ENCODE peak calls at places on chromosome 18, in seven cellular contexts. V is hepatocyte, U is PC-3, M is MM.1S, J is GM23248, E is HCT116, W is neural progenitor cell. F is an unnamed sample.

GRCh38 chr18:63433349-63433866 is 11.1 kb upstream of the VPS4B start:
- DNase-seq in E (no peak), M (no peak), J (peak; percentile 76), V (no peak), U (no peak), W (no peak), F (no peak)

GRCh38 chr18:12254137-12254819 is at the start of gene CIDEA:
- DNase-seq in E (no peak), U (no peak), V (peak; percentile 50), M (no peak), W (peak; percentile 86), J (peak; percentile 49), F (no peak)

GRCh38 chr18:50469380-50469781 is 90.5 kb upstream of the MAPK4 start:
- DNase-seq in V (no peak), U (no peak), E (no peak), W (no peak), M (no peak), J (no peak), F (no peak)

GRCh38 chr18:21191596-21192307 is 50.3 kb upstream of the GREB1L start:
- DNase-seq in V (peak; percentile 82), M (no peak), J (peak; percentile 85), U (peak; percentile 65), E (peak; percentile 57), W (peak; percentile 75), F (peak; percentile 34)

GRCh38 chr18:61635901-61636528 is 256.8 kb downstream of the RNF152 start:
- DNase-seq in U (peak; percentile 61), W (peak; percentile 85), J (peak; percentile 75), V (peak; percentile 75), E (peak; percentile 29), M (peak; percentile 51), F (peak; percentile 45)

GRCh38 chr18:27713037-27713726 is 463.7 kb downstream of the CDH2 start:
- DNase-seq in U (no peak), J (peak; percentile 3), M (no peak), E (no peak), V (no peak), W (peak; percentile 65), F (no peak)

GRCh38 chr18:61948842-61949438 is 56.1 kb upstream of the RNF152 start:
- DNase-seq in V (no peak), U (no peak), E (no peak), W (peak; percentile 31), J (no peak), M (no peak), F (peak; percentile 48)

GRCh38 chr18:36350839-36351474 is 53.4 kb downstream of the FHOD3 start:
- DNase-seq in M (no peak), W (no peak), U (no peak), E (no peak), V (no peak), J (no peak), F (no peak)

GRCh38 chr18:56509656-56510055 is 128.7 kb downstream of the TXNL1 start:
- DNase-seq in U (no peak), E (no peak), W (peak; percentile 48), V (no peak), J (no peak), M (no peak), F (no peak)

GRCh38 chr18:25278415-25278814 is 73.6 kb downstream of the ZNF521 start:
- DNase-seq in J (no peak), V (no peak), W (no peak), U (no peak), M (no peak), E (no peak), F (no peak)

GRCh38 chr18:9106800-9107574 is 4.5 kb downstream of the NDUFV2 start:
- DNase-seq in M (peak; percentile 54), J (no peak), U (no peak), W (peak; percentile 65), V (no peak), E (no peak), F (no peak)

GRCh38 chr18:3603460-3604259 is 153.7 kb downstream of the TGIF1 start:
- DNase-seq in M (no peak), U (peak; percentile 94), V (peak; percentile 83), E (peak; percentile 94), W (peak; percentile 91), J (peak; percentile 98), F (peak; percentile 92)
- H2AFZ ChIP-seq in M (no peak overlapping the region), U (peak overlapping the region; percentile 30), V (no peak overlapping the region), E (no peak overlapping the region), W (no peak overlapping the region), J (no peak overlapping the region), F (peak overlapping the region; percentile 28)

GRCh38 chr18:41965856-41966255 is 10.8 kb downstream of the PIK3C3 start:
- DNase-seq in V (no peak), M (no peak), U (no peak), W (no peak), E (no peak), J (no peak), F (no peak)
- H3K36me3 ChIP-seq in V (peaks cover 3% of the 10 kb centered on the region), M (peaks cover 3% of the 10 kb centered on the region), U (no peaks in the 10 kb centered on the region), W (peaks cover 8% of the 10 kb centered on the region), E (peaks cover 8% of the 10 kb centered on the region), J (peaks cover 68% of the 10 kb centered on the region), F (peaks cover 29% of the 10 kb centered on the region)

DNA sequence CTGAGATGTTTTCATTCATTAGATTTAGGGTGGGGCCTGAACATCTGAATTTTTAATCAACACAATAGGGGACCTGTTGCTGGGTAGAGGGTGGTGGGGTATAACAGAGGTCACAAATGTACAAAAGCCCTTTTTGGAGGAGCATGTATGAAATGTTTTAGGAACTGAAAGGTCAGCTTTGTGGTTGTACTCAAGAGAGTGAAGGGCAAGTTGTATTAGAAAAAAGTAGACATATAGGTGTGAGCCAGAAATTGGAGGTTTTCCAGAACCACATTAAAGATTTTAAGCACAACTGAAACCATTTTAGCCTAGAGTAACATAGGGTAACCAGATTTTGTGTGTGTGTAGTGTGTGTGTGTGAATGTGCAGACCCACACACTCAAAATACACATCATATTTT is 62.3 kb downstream of the PTPRM start:
- DNase-seq in E (no peak), U (no peak), V (no peak), W (no peak), J (no peak), M (no peak), F (no peak)
- TF ChIP-seq EZH2 in E (no peak), U (no peak), V (no peak), W (no peak), J (no peak), M (no peak), F (no peak)

DNA sequence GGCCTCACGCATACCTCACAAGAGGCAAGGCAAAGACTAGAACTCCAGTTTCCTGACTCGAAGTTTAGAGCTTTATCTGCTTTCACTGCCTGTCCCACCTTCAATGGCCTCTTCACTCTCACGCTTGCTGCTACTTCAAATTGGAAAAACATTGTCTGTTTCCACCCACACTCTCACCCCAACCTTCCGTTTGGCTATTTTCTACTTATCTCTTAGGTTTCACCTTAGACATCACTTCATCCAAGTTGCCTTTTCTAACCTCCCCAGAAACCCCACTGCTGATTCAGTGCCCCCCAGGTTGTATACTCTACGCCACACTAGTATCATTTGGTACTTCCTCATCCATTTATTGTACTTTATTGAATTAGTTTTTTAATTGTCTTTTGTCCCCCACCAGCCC is 5.2 kb upstream of the MBD2 start:
- DNase-seq in M (no peak), U (no peak), E (no peak), J (no peak), V (no peak), W (no peak), F (no peak)
- H2AFZ ChIP-seq in M (no peak overlapping the region), U (no peak overlapping the region), E (no peak overlapping the region), J (no peak overlapping the region), V (no peak overlapping the region), W (peak overlapping the region; percentile 84), F (no peak overlapping the region)

DNA sequence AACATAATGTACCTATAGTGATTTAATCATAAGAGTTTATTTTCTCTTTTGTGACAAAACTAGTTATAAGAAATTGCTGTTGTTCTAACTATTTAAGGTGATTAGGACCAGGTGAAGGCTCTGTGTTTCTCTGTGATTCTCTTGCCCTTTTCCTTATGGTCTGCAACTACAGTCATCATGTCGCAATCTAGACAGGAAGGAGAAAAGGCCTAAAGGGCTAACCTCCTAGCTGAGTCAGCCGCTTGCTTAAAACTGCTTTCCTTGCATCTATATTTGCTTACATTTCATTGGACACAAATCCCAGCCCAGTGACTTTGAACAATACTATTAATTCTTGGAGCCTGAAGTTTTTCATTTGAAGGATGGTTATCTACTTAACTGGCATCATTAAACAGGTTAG is 93.1 kb downstream of the PIK3C3 start:
- DNase-seq in V (peak; percentile 65), E (no peak), J (peak; percentile 96), U (peak; percentile 70), W (no peak), M (no peak), F (peak; percentile 86)
- H3K36me3 ChIP-seq in V (no peaks in the 10 kb centered on the region), E (no peaks in the 10 kb centered on the region), J (peaks cover 43% of the 10 kb centered on the region), U (no peaks in the 10 kb centered on the region), W (peaks cover 6% of the 10 kb centered on the region), M (no peaks in the 10 kb centered on the region), F (peaks cover 5% of the 10 kb centered on the region)

GRCh38 chr18:67672142-67672541 is 155.6 kb upstream of the DSEL start:
- DNase-seq in W (no peak), U (peak; percentile 16), M (no peak), V (no peak), J (peak; percentile 82), E (no peak), F (peak; percentile 54)
- TF ChIP-seq EZH2 in W (no peak), U (no peak), M (no peak), V (no peak), J (no peak), E (no peak), F (no peak)

GRCh38 chr18:79584491-79585394 is 94.9 kb upstream of the CTDP1 start:
- DNase-seq in U (no peak), M (no peak), J (no peak), W (no peak), V (no peak), E (no peak), F (no peak)
- H2AFZ ChIP-seq in U (no peak overlapping the region), M (no peak overlapping the region), J (no peak overlapping the region), W (no peak overlapping the region), V (no peak overlapping the region), E (no peak overlapping the region), F (no peak overlapping the region)

GRCh38 chr18:46095532-46095931 is 2.6 kb downstream of the ATP5F1A start:
- DNase-seq in M (no peak), E (no peak), W (no peak), V (no peak), J (no peak), U (no peak), F (no peak)

GRCh38 chr18:46096651-46097300 is 1.3 kb downstream of the ATP5F1A start:
- DNase-seq in W (no peak), V (no peak), U (no peak), J (peak; percentile 40), E (no peak), M (peak; percentile 72), F (no peak)

GRCh38 chr18:46098616-46098933 is 479 bp upstream of the ATP5F1A start:
- DNase-seq in U (no peak), M (no peak), E (no peak), V (no peak), J (no peak), W (no peak), F (no peak)

GRCh38 chr18:46097853-46098615 is at the start of gene ATP5F1A:
- DNase-seq in E (peak; percentile 58), W (peak; percentile 89), J (peak; percentile 93), V (peak; percentile 90), M (peak; percentile 85), U (peak; percentile 52), F (peak; percentile 80)

DNA sequence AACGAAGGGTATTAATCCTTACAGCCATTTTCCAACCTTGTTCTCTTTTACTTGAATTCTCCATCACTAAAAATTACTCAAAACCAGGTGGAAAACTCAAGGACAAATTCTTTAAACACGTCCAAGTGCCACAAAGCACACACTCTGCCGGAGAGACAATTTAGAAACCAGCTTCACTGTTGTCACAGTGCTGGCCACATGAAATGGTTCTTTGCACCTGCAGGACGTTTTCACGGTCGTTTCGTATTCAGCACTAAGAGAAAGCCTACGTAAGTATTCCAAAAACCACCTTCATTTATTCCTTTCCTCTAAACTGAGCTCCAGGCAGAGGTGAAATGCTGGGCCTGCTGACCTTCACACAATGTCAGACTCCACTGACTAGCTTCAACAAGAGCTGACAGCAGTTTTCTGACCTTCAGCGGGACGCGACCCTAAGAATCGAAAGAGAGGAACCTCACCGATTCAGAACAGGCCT is 681 bp downstream of the ATP5F1A start:
- DNase-seq in J (peak; percentile 36), V (no peak), E (no peak), U (no peak), W (no peak), M (peak; percentile 72), F (no peak)
- H3K36me3 ChIP-seq in J (peaks cover 14% of the 10 kb centered on the region), V (no peaks in the 10 kb centered on the region), E (peaks cover 18% of the 10 kb centered on the region), U (no peaks in the 10 kb centered on the region), W (peaks cover 11% of the 10 kb centered on the region), M (peaks cover 11% of the 10 kb centered on the region), F (peaks cover 14% of the 10 kb centered on the region)